ENCODE peak calls at places on chromosomes 16 and 17, in eight cellular contexts. O, L, W, Y, I, U, C and P are unnamed samples.

GRCh38 chr17:48162946-48163506 is 55.5 kb downstream of the SNX11 start:
- DNase-seq in O (peak; percentile 60), L (no peak), W (peak; percentile 35), Y (no peak), I (no peak), U (no peak), C (no peak), P (no peak)

GRCh38 chr16:48535831-48536599 is 74.0 kb downstream of the N4BP1 start:
- DNase-seq in O (peak; percentile 21), L (peak; percentile 66), W (no peak), Y (peak; percentile 78), I (peak; percentile 31), U (no peak), C (peak; percentile 75), P (no peak)

GRCh38 chr16:9602201-9602600 is 510.8 kb downstream of the HAPSTR1 start:
- DNase-seq in O (no peak), L (no peak), W (no peak), Y (no peak), I (no peak), U (no peak), C (no peak), P (no peak)

GRCh38 chr16:57532251-57532625 is 4.1 kb downstream of the CCDC102A start:
- DNase-seq in O (no peak), L (peak; percentile 28), W (no peak), Y (no peak), I (no peak), U (no peak), C (no peak), P (no peak)

GRCh38 chr17:41784207-41784744 is 2.2 kb downstream of the JUP start:
- DNase-seq in O (peak; percentile 61), L (no peak), W (peak; percentile 82), Y (no peak), I (peak; percentile 71), U (peak; percentile 91), C (peak; percentile 68), P (no peak)

GRCh38 chr16:17305694-17306093 is 165.1 kb downstream of the XYLT1 start:
- DNase-seq in O (no peak), L (no peak), W (no peak), Y (peak; percentile 54), I (no peak), U (no peak), C (no peak), P (no peak)

GRCh38 chr16:75351183-75351582 is 82.1 kb downstream of the CFDP1 start:
- DNase-seq in O (no peak), L (no peak), W (peak; percentile 45), Y (no peak), I (peak; percentile 80), U (no peak), C (no peak), P (no peak)

GRCh38 chr16:29943846-29944669 is 17.8 kb upstream of the TMEM219 start:
- DNase-seq in O (peak; percentile 44), L (no peak), W (peak; percentile 98), Y (no peak), I (peak; percentile 99), U (peak; percentile 90), C (no peak), P (peak; percentile 86)

GRCh38 chr17:7046127-7046724 is 2.3 kb upstream of the SLC16A11 start:
- DNase-seq in O (peak; percentile 95), L (peak; percentile 92), W (no peak), Y (no peak), I (no peak), U (peak; percentile 93), C (no peak), P (peak; percentile 85)

GRCh38 chr17:50973557-50974494 is 107.7 kb upstream of the TOB1 start:
- DNase-seq in O (no peak), L (no peak), W (no peak), Y (no peak), I (no peak), U (no peak), C (no peak), P (no peak)

GRCh38 chr17:50977487-50978159 is 111.5 kb upstream of the TOB1 start:
- DNase-seq in O (no peak), L (no peak), W (no peak), Y (no peak), I (no peak), U (no peak), C (no peak), P (peak; percentile 59)

GRCh38 chr17:50976951-50977472 is 110.9 kb upstream of the TOB1 start:
- DNase-seq in O (no peak), L (no peak), W (no peak), Y (no peak), I (no peak), U (no peak), C (no peak), P (no peak)

GRCh38 chr17:50967795-50968194 is 101.6 kb upstream of the TOB1 start:
- DNase-seq in O (no peak), L (no peak), W (no peak), Y (no peak), I (peak; percentile 16), U (no peak), C (no peak), P (no peak)

DNA sequence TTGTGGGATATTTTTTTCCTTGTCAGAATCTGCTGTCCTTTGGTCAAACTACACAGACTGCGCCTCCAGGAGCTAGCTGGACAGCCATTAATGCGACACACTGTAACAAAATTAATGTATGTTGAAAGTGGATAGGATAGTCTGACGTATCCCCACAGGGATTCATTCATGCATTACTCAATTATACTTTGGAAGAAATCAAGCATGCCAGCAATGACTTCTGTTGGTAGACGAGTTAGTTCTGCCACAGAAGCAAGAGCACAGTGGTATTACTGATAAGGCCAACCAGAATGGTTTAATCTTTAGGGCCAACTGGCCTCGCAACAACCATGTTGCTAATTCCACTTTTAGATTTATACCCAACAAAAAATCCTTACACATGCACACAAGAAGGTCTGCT is 106.4 kb upstream of the TOB1 start:
- DNase-seq in O (no peak), L (no peak), W (no peak), Y (no peak), I (no peak), U (no peak), C (no peak), P (no peak)
- TF ChIP-seq CTCF in O (no peak), L (no peak), W (no peak), Y (no peak), I (no peak), U (no peak), C (no peak), P (no peak)

GRCh38 chr16:4452674-4453073 is 21.8 kb downstream of the NMRAL1 start:
- DNase-seq in O (no peak), L (no peak), W (no peak), Y (no peak), I (no peak), U (no peak), C (no peak), P (no peak)

GRCh38 chr16:4450921-4451619 is 23.4 kb downstream of the NMRAL1 start:
- DNase-seq in O (no peak), L (no peak), W (no peak), Y (no peak), I (no peak), U (no peak), C (no peak), P (no peak)

GRCh38 chr16:4454618-4455017 is 19.8 kb downstream of the NMRAL1 start:
- DNase-seq in O (no peak), L (no peak), W (no peak), Y (no peak), I (no peak), U (peak; percentile 83), C (no peak), P (no peak)

GRCh38 chr16:4455951-4456350 is 18.5 kb downstream of the NMRAL1 start:
- DNase-seq in O (no peak), L (no peak), W (no peak), Y (no peak), I (no peak), U (no peak), C (no peak), P (no peak)

DNA sequence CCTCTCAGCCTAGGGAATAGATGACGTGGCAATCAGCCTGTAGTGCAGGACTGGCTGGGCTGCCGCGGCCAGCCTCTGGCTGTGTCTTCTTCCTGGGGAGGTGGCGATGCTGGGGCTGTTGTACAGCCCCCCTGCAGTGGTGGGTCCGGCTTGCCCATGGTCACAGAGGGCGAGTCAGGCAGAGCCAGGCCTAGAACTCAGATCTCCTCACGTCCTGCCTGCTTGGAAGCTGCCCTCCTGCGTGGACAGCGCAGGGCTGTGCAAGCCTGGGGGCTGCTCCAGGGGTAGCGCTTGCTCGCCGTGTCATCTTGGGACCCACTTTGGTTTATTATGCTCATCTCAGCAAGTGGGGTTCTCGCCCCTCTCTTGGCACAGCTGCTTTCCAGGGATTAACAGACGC is 19.3 kb downstream of the NMRAL1 start:
- DNase-seq in O (no peak), L (no peak), W (no peak), Y (no peak), I (no peak), U (no peak), C (no peak), P (no peak)
- H3K36me3 ChIP-seq in O (peaks cover 8% of the 10 kb centered on the region), L (peaks cover 78% of the 10 kb centered on the region), W (peaks cover 3% of the 10 kb centered on the region), Y (peaks cover 36% of the 10 kb centered on the region), I (peaks cover 47% of the 10 kb centered on the region), U (peaks cover 58% of the 10 kb centered on the region), C (peaks cover 100% of the 10 kb centered on the region), P (no peaks in the 10 kb centered on the region)

DNA sequence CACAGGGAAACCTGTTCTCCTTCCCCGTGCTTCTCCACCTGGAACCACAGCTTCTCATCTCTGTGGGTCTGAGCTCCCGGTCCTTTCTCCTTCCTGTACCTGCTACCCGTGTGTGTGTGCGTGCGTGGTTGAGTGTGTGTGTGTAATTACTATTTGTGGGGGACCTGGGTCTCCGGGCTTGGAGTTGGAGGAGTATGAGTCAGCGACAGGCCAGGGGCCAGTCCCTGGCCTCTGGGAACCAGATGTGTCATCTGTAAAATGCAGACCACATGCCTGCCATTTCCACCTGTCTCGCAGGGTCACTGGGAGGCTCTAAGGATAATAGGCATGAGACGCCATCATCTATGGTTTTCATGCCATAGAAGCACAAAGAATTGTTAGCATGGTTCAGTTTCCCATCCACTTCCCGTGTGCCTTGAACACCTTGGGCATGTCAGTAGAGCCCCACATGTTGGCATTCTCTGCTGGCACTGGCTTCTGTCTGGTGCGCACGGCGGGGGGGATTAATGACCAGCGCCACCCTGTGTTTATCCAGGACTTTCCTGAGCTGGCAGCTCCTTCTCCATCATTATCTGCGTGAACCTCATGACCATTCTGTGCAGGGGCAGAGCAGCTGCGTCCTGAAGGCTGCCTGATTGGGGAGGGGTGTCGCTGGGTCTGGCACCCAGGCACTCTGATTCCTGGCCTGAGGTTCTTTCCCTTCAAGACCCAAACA is 1.5 kb downstream of the ZNF205 start:
- DNase-seq in O (no peak), L (no peak), W (no peak), Y (no peak), I (peak; percentile 56), U (no peak), C (no peak), P (no peak)
- TF ChIP-seq CTCF in O (no peak), L (no peak), W (no peak), Y (no peak), I (no peak), U (no peak), C (no peak), P (no peak)

DNA sequence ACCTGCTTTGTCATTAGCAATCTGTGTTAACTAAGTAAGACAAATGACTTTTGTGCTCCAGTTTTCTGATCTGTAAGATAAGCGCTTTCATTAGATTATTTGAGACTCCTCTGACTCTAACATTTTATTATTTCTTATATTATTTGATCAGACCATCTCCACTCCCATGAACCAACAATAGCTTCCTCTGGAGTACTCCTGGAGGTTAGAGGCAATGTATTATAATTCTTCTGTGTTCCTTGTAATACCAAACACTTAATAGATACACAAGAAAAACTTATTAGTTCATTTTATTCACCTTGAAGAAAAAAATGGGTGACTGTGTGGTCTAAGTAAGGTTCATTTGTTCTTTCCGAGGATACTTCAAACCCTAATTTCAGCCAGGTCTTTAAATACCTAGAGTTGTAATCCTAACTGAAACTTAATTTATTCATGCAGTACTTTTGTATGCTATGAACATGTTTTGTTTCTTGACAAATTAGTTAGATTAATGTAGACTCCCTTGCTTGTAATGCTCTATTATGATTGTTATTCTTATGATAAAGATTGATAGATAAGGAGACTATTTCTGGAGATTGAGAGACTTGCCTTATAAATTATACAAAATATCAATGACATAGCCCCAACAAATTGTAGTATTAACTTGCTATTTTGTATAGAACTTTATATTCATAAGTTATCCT is 53.9 kb downstream of the NQO1 start:
- DNase-seq in O (no peak), L (no peak), W (no peak), Y (no peak), I (no peak), U (no peak), C (no peak), P (no peak)
- H3K36me3 ChIP-seq in O (no peaks in the 10 kb centered on the region), L (peaks cover 83% of the 10 kb centered on the region), W (no peaks in the 10 kb centered on the region), Y (peaks cover 6% of the 10 kb centered on the region), I (peaks cover 30% of the 10 kb centered on the region), U (peaks cover 78% of the 10 kb centered on the region), C (peaks cover 91% of the 10 kb centered on the region), P (peaks cover 3% of the 10 kb centered on the region)